ENCODE peak calls at places on chromosomes 16 and 17, in five cellular contexts. P is AG09309; O is AG08395; H is ovary; C is activated CD4-positive, alpha-beta T cell treated with anti-CD3 and anti-CD28 coated beads for 36 hours. N is an unnamed sample.

GRCh38 chr16:31452631-31453106 is 6.6 kb upstream of the ARMC5 start:
- DNase-seq in P (peak), C (no peak), H (no peak), O (peak), N (peak)

GRCh38 chr17:6413073-6413472 is 21.8 kb downstream of the AIPL1 start:
- DNase-seq in C (no peak), O (peak), P (peak), H (no peak), N (no peak)

GRCh38 chr17:6677158-6677831 is 25.7 kb downstream of the C17orf100 start:
- DNase-seq in C (peak), H (no peak), O (peak), P (peak), N (peak)

GRCh38 chr17:3679186-3680126 is 10.8 kb downstream of the EMC6 start:
- DNase-seq in O (no peak), H (no peak), C (no peak), P (no peak), N (no peak)

GRCh38 chr17:43702636-43703035 is 40.9 kb upstream of the MEOX1 start:
- DNase-seq in C (peak), O (peak), H (no peak), P (no peak), N (no peak)

GRCh38 chr16:49620868-49621239 is 235.1 kb downstream of the ZNF423 start:
- DNase-seq in H (peak), O (no peak), C (no peak), P (no peak), N (no peak)

GRCh38 chr17:71441098-71441497 is 679.7 kb upstream of the SOX9 start:
- DNase-seq in C (no peak), O (peak), P (peak), H (no peak), N (peak)

GRCh38 chr16:88505405-88506082 is 52.5 kb downstream of the ZFPM1 start:
- DNase-seq in H (peak), O (no peak), C (peak), P (no peak), N (no peak)

GRCh38 chr17:6241381-6241780 is 171.2 kb downstream of the WSCD1 start:
- DNase-seq in H (no peak), O (no peak), C (no peak), P (no peak), N (no peak)

GRCh38 chr16:54197758-54198157 is 88.8 kb downstream of the IRX3 start:
- DNase-seq in O (no peak), P (no peak), C (no peak), H (no peak), N (no peak)

GRCh38 chr16:88549671-88550643 is 20.2 kb upstream of the ZC3H18 start:
- DNase-seq in P (no peak), C (no peak), H (no peak), O (no peak), N (no peak)

GRCh38 chr17:42767512-42767911 is 5.7 kb upstream of the VPS25 start:
- DNase-seq in P (no peak), O (no peak), H (no peak), C (no peak), N (no peak)

GRCh38 chr16:11487289-11487688 is 99.4 kb downstream of the LITAF start:
- DNase-seq in H (no peak), C (no peak), P (no peak), O (no peak), N (no peak)

GRCh38 chr16:84182104-84182503 is 4.8 kb downstream of the TAF1C start:
- DNase-seq in O (no peak), H (no peak), P (no peak), C (no peak), N (no peak)

GRCh38 chr17:77322534-77323412 is 182.0 kb downstream of the SEC14L1 start:
- DNase-seq in O (peak), C (no peak), H (peak), P (peak), N (peak)

GRCh38 chr17:64200080-64201042 is 62.7 kb downstream of the TEX2 start:
- DNase-seq in H (no peak), O (peak), C (peak), P (no peak), N (no peak)

GRCh38 chr16:27181020-27181419 is 22.3 kb upstream of the KDM8 start:
- DNase-seq in H (no peak), C (peak), P (no peak), O (no peak), N (no peak)

GRCh38 chr17:8173871-8174322 is 2.3 kb downstream of the TMEM107 start:
- DNase-seq in P (no peak), C (no peak), H (no peak), O (no peak), N (no peak)

GRCh38 chr16:53080345-53081031 is 25.7 kb downstream of the CHD9 start:
- DNase-seq in P (peak), C (no peak), O (peak), H (peak), N (no peak)

GRCh38 chr17:64216385-64217248 is 46.4 kb downstream of the TEX2 start:
- DNase-seq in H (peak), O (no peak), C (no peak), P (no peak), N (no peak)

GRCh38 chr16:71353736-71354135 is 4.8 kb upstream of the CALB2 start:
- DNase-seq in H (no peak), C (no peak), P (no peak), O (no peak), N (no peak)

GRCh38 chr17:27569884-27570577 is 61.0 kb upstream of the LGALS9 start:
- DNase-seq in O (no peak), C (no peak), P (no peak), H (no peak), N (no peak)

GRCh38 chr17:3020381-3020780 is 43.0 kb downstream of the OR1D5 start:
- DNase-seq in H (no peak), P (no peak), C (no peak), O (no peak), N (no peak)

GRCh38 chr17:17812211-17813054 is 24.4 kb downstream of the SREBF1 start:
- DNase-seq in O (peak), P (no peak), H (peak), C (peak), N (no peak)

GRCh38 chr16:3460585-3460984 is 17.1 kb downstream of the NAA60 start:
- DNase-seq in O (no peak), P (no peak), C (no peak), H (no peak), N (no peak)

GRCh38 chr17:14270508-14270907 is 30.4 kb upstream of the HS3ST3B1 start:
- DNase-seq in P (no peak), H (no peak), C (no peak), O (no peak), N (no peak)

N was measured in AG04449.